ENCODE peak calls at places on chromosomes 12 and 14, in four cellular contexts. G is left ventricle myocardium inferior, R is ovary, P is fibroblast of lung. V is an unnamed sample.
A peak's percentile ranks its signal among the peaks of the same experiment; 100 is the strongest.

GRCh38 chr12:65126482-65126881 is 5.4 kb upstream of the WIF1 start:
- DNase-seq in P (no peak), R (no peak), G (no peak), V (no peak)

GRCh38 chr14:105025429-105025828 is 4.5 kb upstream of the CDCA4 start:
- DNase-seq in P (no peak), G (no peak), R (no peak), V (no peak)

GRCh38 chr14:52048641-52049204 is 20.1 kb downstream of the NID2 start:
- DNase-seq in R (no peak), P (peak; percentile 58), G (no peak), V (no peak)

GRCh38 chr12:11941601-11942360 is 129.0 kb upstream of the BCL2L14 start:
- DNase-seq in G (no peak), R (no peak), P (peak; percentile 98), V (peak; percentile 75)

GRCh38 chr12:88300931-88301330 is 158.8 kb downstream of the TMTC3 start:
- DNase-seq in R (no peak), P (no peak), G (no peak), V (no peak)

GRCh38 chr14:42299692-42300091 is 693.0 kb downstream of the LRFN5 start:
- DNase-seq in G (no peak), P (no peak), R (no peak), V (no peak)

GRCh38 chr12:114817491-114818440 is 133.8 kb upstream of the TBX3 start:
- DNase-seq in R (peak; percentile 34), G (no peak), P (no peak), V (no peak)

GRCh38 chr12:108482717-108483212 is 32.3 kb upstream of the FICD start:
- DNase-seq in P (peak; percentile 41), G (no peak), R (no peak), V (no peak)

GRCh38 chr12:11669348-11669747 is 19.9 kb downstream of the ETV6 start:
- DNase-seq in R (no peak), G (no peak), P (no peak), V (no peak)

GRCh38 chr12:69435644-69436043 is 34.5 kb upstream of the FRS2 start:
- DNase-seq in G (no peak), P (peak; percentile 51), R (no peak), V (no peak)

GRCh38 chr14:104267895-104268294 is 129.5 kb downstream of the KIF26A start:
- DNase-seq in G (no peak), R (peak; percentile 27), P (no peak), V (no peak)

GRCh38 chr12:96587691-96588090 is 98.3 kb downstream of the CFAP54 start:
- DNase-seq in P (peak; percentile 79), R (no peak), G (no peak), V (no peak)

GRCh38 chr14:97077253-97077653 is 280.1 kb downstream of the VRK1 start:
- DNase-seq in P (peak; percentile 93), G (peak; percentile 37), R (no peak), V (peak; percentile 76)

GRCh38 chr12:19316420-19316819 is 122.9 kb upstream of the AEBP2 start:
- DNase-seq in P (peak; percentile 44), G (no peak), R (no peak), V (no peak)

GRCh38 chr14:52073251-52073650 is 4.4 kb upstream of the NID2 start:
- DNase-seq in G (no peak), R (no peak), P (no peak), V (no peak)

GRCh38 chr14:74302160-74302628 is 540 bp downstream of the ABCD4 start:
- DNase-seq in P (peak; percentile 58), G (no peak), R (no peak), V (peak; percentile 27)

GRCh38 chr12:121228919-121229650 is 19.2 kb downstream of the P2RX4 start:
- DNase-seq in G (no peak), P (no peak), R (no peak), V (no peak)

GRCh38 chr12:105099355-105099754 is 8.2 kb upstream of the WASHC4 start:
- DNase-seq in R (no peak), G (no peak), P (no peak), V (no peak)

GRCh38 chr12:2797721-2798418 is 3.1 kb downstream of the FKBP4 start:
- DNase-seq in R (peak; percentile 72), G (peak; percentile 48), P (peak; percentile 23), V (no peak)

GRCh38 chr14:35814371-35815005 is 5.4 kb upstream of the RALGAPA1 start:
- DNase-seq in G (no peak), R (no peak), P (peak; percentile 19), V (no peak)

GRCh38 chr12:52582971-52583456 is 9.4 kb upstream of the KRT74 start:
- DNase-seq in P (peak; percentile 27), G (peak; percentile 31), R (no peak), V (peak; percentile 3)

GRCh38 chr12:90124289-90124688 is 415.7 kb upstream of the ATP2B1 start:
- DNase-seq in G (no peak), R (no peak), P (no peak), V (no peak)

GRCh38 chr12:71786840-71787239 is 32.2 kb downstream of the RAB21 start:
- DNase-seq in P (no peak), G (no peak), R (no peak), V (no peak)

GRCh38 chr14:101282418-101282817 is 278.9 kb upstream of the DIO3 start:
- DNase-seq in R (no peak), P (no peak), G (no peak), V (no peak)

GRCh38 chr14:49971156-49972141 is 78.6 kb downstream of the ARF6 start:
- DNase-seq in P (no peak), G (no peak), R (no peak), V (no peak)

GRCh38 chr12:75641031-75641780 is 129.8 kb upstream of the KRR1 start:
- DNase-seq in G (no peak), P (peak; percentile 99), R (no peak), V (no peak)

GRCh38 chr12:108622425-108622824 is 11.3 kb downstream of the SELPLG start:
- DNase-seq in R (no peak), P (peak; percentile 42), G (no peak), V (no peak)

GRCh38 chr12:65152586-65152985 is 16.8 kb upstream of the LEMD3 start:
- DNase-seq in R (no peak), P (peak; percentile 5), G (no peak), V (no peak)

GRCh38 chr12:10891937-10892336 is 7.9 kb upstream of the PRH1 start:
- DNase-seq in R (no peak), G (no peak), P (no peak), V (no peak)

GRCh38 chr12:31215521-31216232 is 110.3 kb downstream of the SINHCAF start:
- DNase-seq in P (no peak), G (peak; percentile 71), R (no peak), V (no peak)

GRCh38 chr12:120257041-120257821 is 8.3 kb downstream of the PXN start:
- DNase-seq in G (peak; percentile 74), P (peak; percentile 95), R (peak; percentile 55), V (peak; percentile 79)

GRCh38 chr12:124862768-124863408 is 776 bp downstream of the SCARB1 start:
- DNase-seq in P (peak; percentile 23), G (no peak), R (no peak), V (peak; percentile 46)

GRCh38 chr14:75751291-75751690 is 90.2 kb downstream of the TTLL5 start:
- DNase-seq in G (no peak), P (peak; percentile 76), R (no peak), V (no peak)

GRCh38 chr14:61193471-61193870 is 87.7 kb downstream of the TMEM30B start:
- DNase-seq in G (no peak), P (no peak), R (no peak), V (no peak)

GRCh38 chr14:61192970-61193369 is 88.2 kb downstream of the TMEM30B start:
- DNase-seq in R (no peak), P (peak; percentile 62), G (no peak), V (no peak)

GRCh38 chr14:61197416-61197815 is 83.7 kb downstream of the TMEM30B start:
- DNase-seq in R (no peak), G (no peak), P (no peak), V (no peak)

GRCh38 chr14:61196792-61197191 is 84.3 kb downstream of the TMEM30B start:
- DNase-seq in G (no peak), P (no peak), R (no peak), V (no peak)

GRCh38 chr14:61196034-61196433 is 85.1 kb downstream of the TMEM30B start:
- DNase-seq in R (no peak), G (no peak), P (no peak), V (no peak)
- TF ChIP-seq CTCF in R (no peak), G (no peak), P (peak; percentile 21), V (no peak)

GRCh38 chr12:33439587-33440011 is at the start of gene SYT10:
- DNase-seq in P (peak; percentile 8), R (no peak), G (no peak), V (no peak)

GRCh38 chr12:33440477-33440876 is 858 bp upstream of the SYT10 start:
- DNase-seq in P (no peak), G (no peak), R (no peak), V (no peak)

GRCh38 chr12:33437598-33437997 is 2.0 kb downstream of the SYT10 start:
- DNase-seq in P (no peak), G (no peak), R (no peak), V (no peak)

GRCh38 chr12:33438890-33439586 is 581 bp downstream of the SYT10 start:
- DNase-seq in G (no peak), P (peak; percentile 13), R (no peak), V (no peak)

DNA sequence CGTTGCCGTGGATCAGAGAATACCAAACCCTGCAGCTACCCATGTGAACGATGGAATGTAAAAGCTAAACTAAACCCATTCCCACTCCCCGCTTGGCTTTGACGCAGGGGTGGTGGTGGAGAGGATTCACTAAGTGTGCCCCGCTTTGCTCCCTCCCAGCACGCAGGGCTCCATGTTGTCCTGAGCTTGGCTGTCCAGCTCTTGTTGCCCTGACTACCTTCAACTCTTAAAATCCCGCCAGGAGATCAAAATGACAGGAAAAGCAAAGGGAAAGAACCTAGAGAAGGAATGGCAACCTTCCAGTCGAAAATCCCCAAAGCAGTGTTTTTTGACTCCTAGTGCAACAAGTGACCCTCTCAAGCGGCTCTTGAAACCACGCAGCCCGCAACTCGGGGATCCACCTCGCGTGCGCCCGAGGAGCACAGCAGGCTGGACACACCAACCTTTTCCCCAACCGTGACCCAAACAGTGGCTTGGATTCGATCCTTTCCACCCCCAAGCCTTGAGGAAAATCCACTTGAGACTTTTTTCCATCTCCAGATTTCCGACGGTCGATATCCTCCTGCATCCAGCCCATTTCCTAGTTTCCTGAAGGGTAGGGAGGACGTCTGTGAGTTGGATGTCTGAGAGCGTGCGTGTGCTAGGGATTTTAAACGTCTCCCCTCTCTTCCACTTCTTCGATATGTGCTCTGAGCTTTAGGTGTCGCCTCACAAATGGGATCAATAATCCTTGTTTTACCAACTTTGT is 1.4 kb downstream of the SYT10 start:
- DNase-seq in G (no peak), R (no peak), P (no peak), V (no peak)
- H3K4me3 ChIP-seq in G (peak overlapping the region; percentile 65), R (no peak overlapping the region), P (no peak overlapping the region), V (peak overlapping the region; percentile 67)

GRCh38 chr12:131092911-131093901 is 139.5 kb downstream of the ADGRD1 start:
- DNase-seq in R (peak; percentile 10), G (no peak), P (no peak), V (no peak)
- TF ChIP-seq CTCF in R (no peak), G (no peak), P (no peak), V (no peak)

GRCh38 chr12:113186033-113186365 is 478 bp downstream of the RITA1 start:
- DNase-seq in R (no peak), G (no peak), P (peak; percentile 37), V (no peak)

GRCh38 chr12:113184900-113185179 is 438 bp downstream of the DDX54 start:
- DNase-seq in P (peak; percentile 88), G (peak; percentile 91), R (peak; percentile 90), V (peak; percentile 61)

GRCh38 chr12:113187588-113187987 is 2.1 kb downstream of the RITA1 start:
- DNase-seq in P (no peak), G (no peak), R (no peak), V (no peak)

GRCh38 chr12:113185180-113186032 is at the start of the genes DDX54 and RITA1:
- DNase-seq in R (peak; percentile 86), P (peak; percentile 72), G (peak; percentile 82), V (peak; percentile 30)

GRCh38 chr12:113186666-113187325 is 1.3 kb downstream of the RITA1 start:
- DNase-seq in G (no peak), P (no peak), R (no peak), V (no peak)
- H3K4me3 ChIP-seq in G (peak overlapping the region; percentile 100), P (peak overlapping the region; percentile 94), R (no peak overlapping the region), V (peak overlapping the region; percentile 82)